ENCODE peak calls at places on chromosomes 4 and X, in five cellular contexts. A is posterior cingulate gyrus; P is T-helper 1 cell; Q is CD8-positive, alpha-beta T cell; J is heart right ventricle. Z is an unnamed sample.

GRCh38 chr4:1172228-1172851 is at the start of gene SPON2:
- DNase-seq in A (no peak), P (no peak), Q (no peak), J (peak), Z (peak)

GRCh38 chr4:184671101-184671500 is 21.6 kb downstream of the PRIMPOL start:
- DNase-seq in A (no peak), P (no peak), Q (no peak), J (no peak), Z (no peak)

GRCh38 chrX:139801397-139801813 is 93.4 kb upstream of the MCF2 start:
- DNase-seq in A (no peak), P (no peak), Q (no peak), J (no peak), Z (no peak)

GRCh38 chr4:154124539-154125255 is 335.8 kb upstream of the SFRP2 start:
- DNase-seq in A (no peak), P (no peak), Q (no peak), J (no peak), Z (no peak)

GRCh38 chrX:136130931-136131843 is 16.1 kb upstream of the FHL1 start:
- DNase-seq in A (no peak), P (no peak), Q (no peak), J (no peak), Z (no peak)

GRCh38 chrX:1903380-1903935 is 288.6 kb downstream of the ASMT start:
- DNase-seq in A (no peak), P (no peak), Q (no peak), J (no peak), Z (no peak)

GRCh38 chrX:7202206-7202605 is 54.3 kb upstream of the PUDP start:
- DNase-seq in A (no peak), P (no peak), Q (no peak), J (no peak), Z (no peak)

GRCh38 chr4:154332681-154333421 is 158.7 kb downstream of the DCHS2 start:
- DNase-seq in A (peak), P (peak), Q (peak), J (peak), Z (no peak)

GRCh38 chr4:3766791-3767561 is 791 bp downstream of the ADRA2C start:
- DNase-seq in A (no peak), P (no peak), Q (no peak), J (no peak), Z (peak)

GRCh38 chr4:48557478-48557877 is 67.4 kb downstream of the ZAR1 start:
- DNase-seq in A (no peak), P (no peak), Q (no peak), J (no peak), Z (no peak)

GRCh38 chr4:162869157-162869556 is 297.5 kb downstream of the NAF1 start:
- DNase-seq in A (no peak), P (no peak), Q (no peak), J (no peak), Z (no peak)

GRCh38 chr4:73613130-73613529 is 7.1 kb downstream of the RASSF6 start:
- DNase-seq in A (no peak), P (no peak), Q (no peak), J (no peak), Z (no peak)

GRCh38 chr4:172740434-172740833 is 428.2 kb upstream of the GALNT7 start:
- DNase-seq in A (no peak), P (no peak), Q (no peak), J (no peak), Z (no peak)

GRCh38 chrX:153727108-153727931 is 2.7 kb downstream of the ABCD1 start:
- DNase-seq in A (peak), P (no peak), Q (no peak), J (peak), Z (peak)

GRCh38 chr4:76028242-76028859 is 5.1 kb upstream of the CXCL10 start:
- DNase-seq in A (no peak), P (no peak), Q (no peak), J (no peak), Z (no peak)

GRCh38 chr4:52572936-52573485 is 86.1 kb downstream of the USP46 start:
- DNase-seq in A (no peak), P (no peak), Q (no peak), J (no peak), Z (no peak)

GRCh38 chrX:150365953-150366911 is 3.1 kb downstream of the MAMLD1 start:
- DNase-seq in A (peak), P (no peak), Q (no peak), J (peak), Z (peak)

GRCh38 chr4:1890979-1891378 is 19.8 kb downstream of the NSD2 start:
- DNase-seq in A (no peak), P (no peak), Q (no peak), J (no peak), Z (no peak)

GRCh38 chrX:2577844-2578444 is 77.2 kb upstream of the DHRSX start:
- DNase-seq in A (no peak), P (no peak), Q (no peak), J (no peak), Z (no peak)

GRCh38 chr4:168864831-168865541 is 145.1 kb downstream of the CBR4 start:
- DNase-seq in A (no peak), P (no peak), Q (no peak), J (no peak), Z (no peak)

GRCh38 chrX:340121-340520 is 21.5 kb upstream of the GTPBP6 start:
- DNase-seq in A (no peak), P (no peak), Q (no peak), J (no peak), Z (peak)